ENCODE peak calls at places on chromosome 16, in eight cellular contexts. One of them, this sample, is unnamed.

GRCh38 chr16:67917852-67918236 is 13.8 kb downstream of the CTRL start:
- DNase-seq in RPMI8226: no peak
- DNase-seq in heart left ventricle: no peak
- DNase-seq in fibroblast of villous mesenchyme: peak
- DNase-seq in CMK: no peak
- DNase-seq in activated naive CD8-positive, alpha-beta T cell treated with anti-CD3 and anti-CD28 coated beads for 36 hours: peak
- DNase-seq in astrocyte of the cerebellum: no peak
- DNase-seq in activated CD4-positive, alpha-beta T cell treated with anti-CD3 and anti-CD28 coated beads for 48 hours: peak
- DNase-seq in this sample: no peak

GRCh38 chr16:86079185-86079885 is 180.4 kb downstream of the IRF8 start:
- DNase-seq in activated naive CD8-positive, alpha-beta T cell treated with anti-CD3 and anti-CD28 coated beads for 36 hours: no peak
- DNase-seq in fibroblast of villous mesenchyme: no peak
- DNase-seq in heart left ventricle: no peak
- DNase-seq in RPMI8226: no peak
- DNase-seq in activated CD4-positive, alpha-beta T cell treated with anti-CD3 and anti-CD28 coated beads for 48 hours: no peak
- DNase-seq in CMK: no peak
- DNase-seq in astrocyte of the cerebellum: no peak
- DNase-seq in this sample: no peak

GRCh38 chr16:2817496-2818277 is 650 bp downstream of the PRSS21 start:
- DNase-seq in astrocyte of the cerebellum: no peak
- DNase-seq in RPMI8226: no peak
- DNase-seq in activated CD4-positive, alpha-beta T cell treated with anti-CD3 and anti-CD28 coated beads for 48 hours: no peak
- DNase-seq in CMK: peak
- DNase-seq in activated naive CD8-positive, alpha-beta T cell treated with anti-CD3 and anti-CD28 coated beads for 36 hours: no peak
- DNase-seq in fibroblast of villous mesenchyme: no peak
- DNase-seq in heart left ventricle: no peak
- DNase-seq in this sample: no peak

GRCh38 chr16:85262558-85263196 is 150.4 kb upstream of the CIBAR2 start:
- DNase-seq in fibroblast of villous mesenchyme: no peak
- DNase-seq in activated naive CD8-positive, alpha-beta T cell treated with anti-CD3 and anti-CD28 coated beads for 36 hours: no peak
- DNase-seq in RPMI8226: no peak
- DNase-seq in CMK: no peak
- DNase-seq in astrocyte of the cerebellum: no peak
- DNase-seq in activated CD4-positive, alpha-beta T cell treated with anti-CD3 and anti-CD28 coated beads for 48 hours: no peak
- DNase-seq in heart left ventricle: no peak
- DNase-seq in this sample: no peak

GRCh38 chr16:66741131-66741900 is 10.1 kb downstream of the DYNC1LI2 start:
- DNase-seq in CMK: no peak
- DNase-seq in astrocyte of the cerebellum: peak
- DNase-seq in activated naive CD8-positive, alpha-beta T cell treated with anti-CD3 and anti-CD28 coated beads for 36 hours: no peak
- DNase-seq in heart left ventricle: peak
- DNase-seq in RPMI8226: no peak
- DNase-seq in activated CD4-positive, alpha-beta T cell treated with anti-CD3 and anti-CD28 coated beads for 48 hours: no peak
- DNase-seq in fibroblast of villous mesenchyme: peak
- DNase-seq in this sample: no peak

GRCh38 chr16:48109496-48109895 is 46.3 kb downstream of the ABCC12 start:
- DNase-seq in fibroblast of villous mesenchyme: no peak
- DNase-seq in heart left ventricle: no peak
- DNase-seq in astrocyte of the cerebellum: no peak
- DNase-seq in activated CD4-positive, alpha-beta T cell treated with anti-CD3 and anti-CD28 coated beads for 48 hours: no peak
- DNase-seq in RPMI8226: no peak
- DNase-seq in CMK: no peak
- DNase-seq in activated naive CD8-positive, alpha-beta T cell treated with anti-CD3 and anti-CD28 coated beads for 36 hours: no peak
- DNase-seq in this sample: no peak

GRCh38 chr16:2827831-2828520 is 2.1 kb upstream of the ZG16B start:
- DNase-seq in activated CD4-positive, alpha-beta T cell treated with anti-CD3 and anti-CD28 coated beads for 48 hours: no peak
- DNase-seq in activated naive CD8-positive, alpha-beta T cell treated with anti-CD3 and anti-CD28 coated beads for 36 hours: no peak
- DNase-seq in astrocyte of the cerebellum: no peak
- DNase-seq in fibroblast of villous mesenchyme: no peak
- DNase-seq in heart left ventricle: no peak
- DNase-seq in RPMI8226: no peak
- DNase-seq in CMK: no peak
- DNase-seq in this sample: no peak

GRCh38 chr16:73879621-73880020 is 417.0 kb upstream of the PSMD7 start:
- DNase-seq in astrocyte of the cerebellum: no peak
- DNase-seq in heart left ventricle: no peak
- DNase-seq in activated CD4-positive, alpha-beta T cell treated with anti-CD3 and anti-CD28 coated beads for 48 hours: no peak
- DNase-seq in RPMI8226: no peak
- DNase-seq in fibroblast of villous mesenchyme: no peak
- DNase-seq in CMK: no peak
- DNase-seq in activated naive CD8-positive, alpha-beta T cell treated with anti-CD3 and anti-CD28 coated beads for 36 hours: no peak
- DNase-seq in this sample: no peak

GRCh38 chr16:69566437-69567030 is 768 bp downstream of the NFAT5 start:
- DNase-seq in fibroblast of villous mesenchyme: peak
- DNase-seq in CMK: no peak
- DNase-seq in RPMI8226: peak
- DNase-seq in astrocyte of the cerebellum: no peak
- DNase-seq in heart left ventricle: peak
- DNase-seq in activated naive CD8-positive, alpha-beta T cell treated with anti-CD3 and anti-CD28 coated beads for 36 hours: peak
- DNase-seq in activated CD4-positive, alpha-beta T cell treated with anti-CD3 and anti-CD28 coated beads for 48 hours: peak
- DNase-seq in this sample: peak